ENCODE peak calls at places on chromosomes 4 and X, in four cellular contexts. V is HepG2, Q is GM12878, P is H1. T is an unnamed sample.
A peak's percentile ranks its signal among the peaks of the same experiment; 100 is the strongest.

GRCh38 chr4:99808260-99808857 is 8.3 kb upstream of the DAPP1 start:
- DNase-seq in V (peak; percentile 49), Q (no peak), P (peak; percentile 83), T (peak; percentile 28)

GRCh38 chr4:107896158-107896645 is 35.1 kb upstream of the CYP2U1 start:
- DNase-seq in V (peak; percentile 36), Q (no peak), P (no peak), T (no peak)

GRCh38 chr4:182560358-182560757 is 317.2 kb downstream of the TENM3 start:
- DNase-seq in V (no peak), Q (no peak), P (peak; percentile 82), T (peak; percentile 88)

GRCh38 chr4:74362347-74362746 is 2.6 kb upstream of the EREG start:
- DNase-seq in V (no peak), Q (no peak), P (no peak), T (no peak)

GRCh38 chr4:6331018-6331417 is 61.4 kb downstream of the WFS1 start:
- DNase-seq in V (peak; percentile 66), Q (no peak), P (peak; percentile 65), T (no peak)

GRCh38 chrX:11239230-11239629 is 54.0 kb upstream of the AMELX start:
- DNase-seq in V (peak; percentile 0), Q (peak; percentile 8), P (no peak), T (no peak)

GRCh38 chr4:127400736-127401346 is 231.9 kb upstream of the INTU start:
- DNase-seq in V (peak; percentile 66), Q (peak; percentile 9), P (peak; percentile 68), T (peak; percentile 13)

GRCh38 chr4:22389240-22389871 is 126.5 kb downstream of the ADGRA3 start:
- DNase-seq in V (peak; percentile 59), Q (no peak), P (no peak), T (peak; percentile 47)

GRCh38 chrX:80511969-80512760 is 91.9 kb downstream of the TENT5D start:
- DNase-seq in V (no peak), Q (no peak), P (no peak), T (peak; percentile 51)

GRCh38 chr4:157220026-157220881 is at the start of gene GRIA2:
- DNase-seq in V (peak; percentile 1), Q (no peak), P (peak; percentile 86), T (peak; percentile 35)

GRCh38 chr4:141039156-141039555 is 94.1 kb downstream of the RNF150 start:
- DNase-seq in V (no peak), Q (no peak), P (no peak), T (no peak)

GRCh38 chr4:634599-634985 is 9.2 kb downstream of the PDE6B start:
- DNase-seq in V (no peak), Q (no peak), P (no peak), T (no peak)

GRCh38 chr4:123024710-123025109 is 102.3 kb upstream of the NUDT6 start:
- DNase-seq in V (no peak), Q (no peak), P (no peak), T (no peak)

GRCh38 chrX:134377537-134377936 is 82.4 kb upstream of the HPRT1 start:
- DNase-seq in V (peak; percentile 48), Q (no peak), P (no peak), T (no peak)

GRCh38 chr4:152486414-152487389 is 49.2 kb downstream of the FBXW7 start:
- DNase-seq in V (peak; percentile 73), Q (no peak), P (no peak), T (no peak)

GRCh38 chr4:27716693-27717505 is 856.3 kb downstream of the STIM2 start:
- DNase-seq in V (no peak), Q (no peak), P (no peak), T (no peak)

GRCh38 chr4:139641218-139641617 is 24.4 kb upstream of the MGST2 start:
- DNase-seq in V (peak; percentile 69), Q (no peak), P (no peak), T (no peak)

GRCh38 chr4:15781427-15782095 is 3.4 kb downstream of the CD38 start:
- DNase-seq in V (no peak), Q (peak; percentile 68), P (no peak), T (no peak)

GRCh38 chr4:158895797-158896442 is 127.1 kb downstream of the FNIP2 start:
- DNase-seq in V (no peak), Q (no peak), P (no peak), T (no peak)

GRCh38 chr4:90536408-90536807 is 409.2 kb downstream of the CCSER1 start:
- DNase-seq in V (no peak), Q (no peak), P (no peak), T (no peak)

GRCh38 chrX:116246261-116246660 is 75.7 kb downstream of the AGTR2 start:
- DNase-seq in V (no peak), Q (no peak), P (no peak), T (no peak)

GRCh38 chr4:73222466-73223257 is 35.9 kb downstream of the ANKRD17 start:
- DNase-seq in V (peak; percentile 75), Q (peak; percentile 55), P (no peak), T (peak; percentile 27)

GRCh38 chrX:124736553-124737240 is 390.3 kb downstream of the SH2D1A start:
- DNase-seq in V (no peak), Q (no peak), P (peak; percentile 69), T (no peak)

GRCh38 chr4:72390409-72390808 is 178.6 kb downstream of the ADAMTS3 start:
- DNase-seq in V (no peak), Q (no peak), P (no peak), T (no peak)

GRCh38 chrX:80430826-80431501 is 10.7 kb downstream of the TENT5D start:
- DNase-seq in V (no peak), Q (no peak), P (peak; percentile 46), T (peak; percentile 22)

GRCh38 chr4:1192493-1193205 is 20.3 kb upstream of the SPON2 start:
- DNase-seq in V (no peak), Q (no peak), P (no peak), T (no peak)

GRCh38 chr4:26074672-26075071 is 160.7 kb downstream of the SMIM20 start:
- DNase-seq in V (no peak), Q (peak; percentile 68), P (no peak), T (no peak)

GRCh38 chr4:119835511-119835910 is 206.9 kb upstream of the PDE5A start:
- DNase-seq in V (no peak), Q (no peak), P (no peak), T (no peak)

GRCh38 chr4:13656569-13656988 is 29.1 kb upstream of the BOD1L1 start:
- DNase-seq in V (peak; percentile 19), Q (peak; percentile 43), P (peak; percentile 67), T (no peak)

GRCh38 chr4:149523039-149523438 is 292.6 kb downstream of the IQCM start:
- DNase-seq in V (no peak), Q (no peak), P (no peak), T (no peak)

GRCh38 chrX:93585661-93586060 is 87.7 kb downstream of the NAP1L3 start:
- DNase-seq in V (no peak), Q (no peak), P (no peak), T (no peak)

GRCh38 chrX:49273181-49273727 is 3.7 kb downstream of the PPP1R3F start:
- DNase-seq in V (no peak), Q (no peak), P (no peak), T (no peak)

GRCh38 chrX:15310117-15310516 is 5.3 kb downstream of the ASB11 start:
- DNase-seq in V (no peak), Q (no peak), P (no peak), T (no peak)

GRCh38 chrX:154333837-154334271 is 38.3 kb downstream of the TKTL1 start:
- DNase-seq in V (no peak), Q (peak; percentile 50), P (no peak), T (no peak)

GRCh38 chr4:11505225-11505971 is 76.7 kb upstream of the HS3ST1 start:
- DNase-seq in V (no peak), Q (no peak), P (no peak), T (no peak)

DNA sequence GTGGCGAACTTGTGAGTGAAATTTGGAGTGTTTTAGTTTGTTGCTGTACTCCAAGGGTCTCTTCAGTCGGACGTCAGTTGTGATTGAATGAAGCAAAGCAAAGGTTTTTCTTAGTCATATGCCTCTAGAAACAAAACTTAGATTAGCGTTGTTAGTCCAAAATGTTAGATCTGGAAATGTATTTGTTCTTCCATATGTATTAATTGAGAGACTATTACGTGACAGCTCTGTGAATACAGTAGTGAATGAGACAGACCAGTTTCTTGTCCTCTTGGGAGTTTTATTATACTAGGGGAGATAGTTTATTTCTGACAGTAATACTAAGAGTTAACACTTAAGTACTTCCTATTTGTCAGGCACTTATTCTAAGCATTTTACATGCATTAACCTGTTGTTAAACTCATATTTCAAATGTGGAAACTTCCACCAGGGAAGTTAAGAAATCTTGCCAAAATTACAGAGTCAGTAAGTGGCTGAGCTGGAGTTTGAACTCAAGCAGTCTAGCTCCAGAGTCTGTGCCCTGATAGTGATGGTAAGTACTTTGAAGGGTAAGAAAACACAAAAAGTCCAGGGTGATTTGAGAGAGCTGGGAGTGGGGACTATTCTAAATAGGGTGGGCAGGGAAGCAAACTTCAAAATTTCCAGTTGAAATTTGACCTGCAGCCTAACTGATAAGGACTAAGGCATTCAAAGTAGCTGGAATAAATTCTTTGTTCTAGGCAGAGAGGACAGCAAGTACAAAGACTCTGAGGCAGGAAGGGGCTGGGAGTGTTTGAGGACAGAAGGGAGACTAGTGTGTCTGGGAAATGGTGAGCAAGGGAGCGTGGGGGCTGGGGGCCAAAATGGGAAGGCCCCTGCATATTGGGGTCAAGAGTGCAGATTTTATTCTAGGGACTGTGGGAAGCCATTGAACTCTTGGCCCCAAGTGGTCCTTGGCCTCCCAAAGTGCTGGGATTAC is 17.0 kb downstream of the ADD1 start:
- DNase-seq in V (peak; percentile 95), Q (no peak), P (peak; percentile 42), T (no peak)
- H3K4me1 ChIP-seq in V (peaks cover 98% of the 10 kb centered on the region), Q (peaks cover 34% of the 10 kb centered on the region), P (peaks cover 7% of the 10 kb centered on the region), T (peaks cover 7% of the 10 kb centered on the region)

DNA sequence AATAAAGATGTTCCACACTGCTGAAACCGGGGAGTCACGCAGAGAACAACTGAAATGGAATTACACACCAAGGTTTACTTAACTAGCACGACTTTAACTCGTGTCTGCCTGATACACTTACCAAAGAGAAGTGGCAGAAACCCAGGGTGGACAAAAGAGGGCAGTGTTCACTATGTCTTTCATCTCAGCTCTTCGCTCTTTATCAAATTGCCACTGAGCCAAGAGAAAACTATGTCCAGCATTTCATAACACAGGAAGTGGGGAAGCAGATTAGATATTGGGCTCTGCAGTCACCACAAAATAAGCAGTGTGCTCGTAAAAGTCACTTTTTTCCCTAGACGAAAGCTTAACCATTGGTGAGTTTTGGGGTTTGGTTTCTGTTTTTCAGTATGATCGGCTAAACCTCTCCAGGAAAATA is 155.7 kb downstream of the CHIC2 start:
- DNase-seq in V (peak; percentile 83), Q (peak; percentile 8), P (no peak), T (no peak)
- H3K9ac ChIP-seq in V (no peak overlapping the region), Q (no peak overlapping the region), P (no peak overlapping the region), T (no peak overlapping the region)

GRCh38 chr4:48602763-48603162 is 112.7 kb downstream of the ZAR1 start:
- DNase-seq in V (no peak), Q (no peak), P (no peak), T (no peak)
- TF ChIP-seq SUZ12 in V (no peak), Q (no peak), P (no peak), T (no peak)

GRCh38 chr4:61462451-61463326 is 262.6 kb downstream of the ADGRL3 start:
- DNase-seq in V (peak; percentile 84), Q (no peak), P (no peak), T (no peak)

GRCh38 chr4:61468091-61468720 is 268.1 kb downstream of the ADGRL3 start:
- DNase-seq in V (no peak), Q (no peak), P (no peak), T (no peak)
- H3K4me1 ChIP-seq in V (peaks cover under 1% of the 10 kb centered on the region), Q (no peaks in the 10 kb centered on the region), P (no peaks in the 10 kb centered on the region), T (no peaks in the 10 kb centered on the region)